ENCODE peak calls at places on chromosomes 1 and 21, in ten cellular contexts. O is body of pancreas, H is uterus, V is pancreas, R is brain microvascular endothelial cell, E is lung, W is heart right ventricle, I is tibial artery, Y is aorta, M is psoas muscle. K is an unnamed sample.

GRCh38 chr1:76595024-76595423 is 272.3 kb upstream of the ST6GALNAC5 start:
- DNase-seq in Y (no peak), W (no peak), R (no peak), V (no peak), H (no peak), O (no peak), I (no peak), M (no peak), E (no peak), K (no peak)

GRCh38 chr1:78441921-78442320 is 48.9 kb upstream of the PTGFR start:
- DNase-seq in Y (no peak), M (no peak), O (no peak), E (no peak), I (no peak), H (no peak), R (peak), W (no peak), V (no peak), K (no peak)

GRCh38 chr1:23403735-23404486 is 20.6 kb downstream of the TCEA3 start:
- DNase-seq in W (peak), E (peak), V (peak), H (peak), Y (peak), O (peak), R (peak), M (peak), I (peak), K (peak)

GRCh38 chr1:19646366-19646765 is 2.3 kb downstream of the NBL1 start:
- DNase-seq in E (no peak), Y (peak), I (no peak), R (no peak), O (no peak), M (no peak), W (no peak), V (no peak), H (no peak), K (no peak)

GRCh38 chr1:235423214-235423652 is 56.0 kb downstream of the TBCE start:
- DNase-seq in R (no peak), O (no peak), I (no peak), W (no peak), H (no peak), V (no peak), Y (no peak), M (no peak), E (no peak), K (no peak)

GRCh38 chr1:209569445-209570207 is 13.9 kb upstream of the CAMK1G start:
- DNase-seq in Y (peak), R (peak), E (peak), M (peak), H (peak), W (peak), I (peak), O (peak), V (peak), K (peak)

GRCh38 chr1:237012361-237012760 is 8.1 kb upstream of the MT1HL1 start:
- DNase-seq in I (no peak), Y (no peak), R (no peak), W (no peak), H (no peak), O (no peak), M (no peak), E (no peak), V (no peak), K (no peak)

GRCh38 chr1:165928075-165928731 is 100.8 kb downstream of the UCK2 start:
- DNase-seq in Y (no peak), W (peak), O (peak), R (peak), E (no peak), V (no peak), H (peak), M (no peak), I (no peak), K (no peak)

GRCh38 chr1:94993931-94994645 is 67.2 kb upstream of the CNN3 start:
- DNase-seq in R (no peak), I (no peak), O (no peak), V (no peak), E (no peak), Y (no peak), W (no peak), H (no peak), M (no peak), K (no peak)

DNA sequence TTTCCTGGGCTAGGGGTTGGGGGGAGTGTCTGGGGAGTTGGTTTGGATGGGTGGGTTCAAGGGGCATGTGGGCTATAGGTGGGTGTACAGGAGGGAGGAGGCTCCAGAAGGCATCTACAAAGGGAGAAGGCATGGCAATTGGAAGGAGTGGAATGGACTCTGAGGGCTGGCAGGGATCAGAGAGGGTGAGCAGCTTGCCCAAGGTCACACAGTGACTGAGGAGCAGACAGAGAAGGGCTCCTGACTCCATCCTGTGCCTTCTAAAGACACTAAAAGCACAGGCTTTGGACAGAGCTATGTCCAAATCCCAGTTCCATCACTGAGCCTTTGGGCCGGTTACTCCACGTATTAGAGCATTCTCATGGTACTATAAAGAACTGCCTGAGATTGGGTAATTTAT is 151.8 kb downstream of the PTPRU start:
- DNase-seq in W (no peak), H (no peak), O (no peak), Y (no peak), E (no peak), R (no peak), I (no peak), V (no peak), M (no peak), K (no peak)
- H3K27ac ChIP-seq in W (no peak), H (no peak), O (no peak), Y (no peak), E (no peak), R (no peak), I (no peak), V (no peak), M (no peak), K (no peak)

DNA sequence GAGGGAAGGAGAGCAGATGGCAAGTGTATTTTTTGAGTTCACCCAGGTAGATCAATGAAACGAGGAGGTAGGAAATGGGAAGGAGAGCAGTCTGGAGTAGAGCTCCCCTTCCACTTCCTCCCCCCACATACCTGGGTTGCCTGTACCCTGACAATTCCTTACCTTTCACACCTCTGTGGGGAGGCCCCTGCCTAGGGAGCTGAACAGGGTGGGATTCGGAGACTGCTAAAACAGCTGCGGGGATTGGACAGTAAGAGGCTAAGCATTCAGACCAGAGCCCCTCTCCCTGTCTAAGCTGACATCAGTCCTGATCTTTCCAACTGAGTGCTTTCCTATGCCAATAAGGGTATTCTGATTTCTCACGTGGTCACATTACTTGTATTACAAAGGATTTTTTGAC is 14.5 kb downstream of the RCSD1 start:
- DNase-seq in V (no peak), O (no peak), W (no peak), I (no peak), H (no peak), M (no peak), Y (no peak), E (no peak), R (no peak), K (no peak)
- H3K27ac ChIP-seq in V (no peak), O (no peak), W (no peak), I (no peak), H (no peak), M (no peak), Y (no peak), E (no peak), R (no peak), K (no peak)

GRCh38 chr21:44881586-44881939 is 8.1 kb upstream of the PTTG1IP start:
- DNase-seq in Y (no peak), O (no peak), W (no peak), E (no peak), M (no peak), I (no peak), R (no peak), V (no peak), H (no peak), K (no peak)

GRCh38 chr21:44880762-44881585 is 7.5 kb upstream of the PTTG1IP start:
- DNase-seq in W (no peak), H (no peak), R (peak), M (no peak), V (no peak), O (no peak), I (no peak), E (no peak), Y (peak), K (no peak)

GRCh38 chr21:44875341-44875740 is 1.9 kb upstream of the PTTG1IP start:
- DNase-seq in W (no peak), O (no peak), H (no peak), E (no peak), Y (peak), M (no peak), I (no peak), V (no peak), R (no peak), K (no peak)

GRCh38 chr21:44876849-44877575 is 3.5 kb upstream of the PTTG1IP start:
- DNase-seq in O (no peak), H (no peak), V (no peak), E (no peak), M (no peak), W (no peak), R (no peak), Y (no peak), I (no peak), K (no peak)

DNA sequence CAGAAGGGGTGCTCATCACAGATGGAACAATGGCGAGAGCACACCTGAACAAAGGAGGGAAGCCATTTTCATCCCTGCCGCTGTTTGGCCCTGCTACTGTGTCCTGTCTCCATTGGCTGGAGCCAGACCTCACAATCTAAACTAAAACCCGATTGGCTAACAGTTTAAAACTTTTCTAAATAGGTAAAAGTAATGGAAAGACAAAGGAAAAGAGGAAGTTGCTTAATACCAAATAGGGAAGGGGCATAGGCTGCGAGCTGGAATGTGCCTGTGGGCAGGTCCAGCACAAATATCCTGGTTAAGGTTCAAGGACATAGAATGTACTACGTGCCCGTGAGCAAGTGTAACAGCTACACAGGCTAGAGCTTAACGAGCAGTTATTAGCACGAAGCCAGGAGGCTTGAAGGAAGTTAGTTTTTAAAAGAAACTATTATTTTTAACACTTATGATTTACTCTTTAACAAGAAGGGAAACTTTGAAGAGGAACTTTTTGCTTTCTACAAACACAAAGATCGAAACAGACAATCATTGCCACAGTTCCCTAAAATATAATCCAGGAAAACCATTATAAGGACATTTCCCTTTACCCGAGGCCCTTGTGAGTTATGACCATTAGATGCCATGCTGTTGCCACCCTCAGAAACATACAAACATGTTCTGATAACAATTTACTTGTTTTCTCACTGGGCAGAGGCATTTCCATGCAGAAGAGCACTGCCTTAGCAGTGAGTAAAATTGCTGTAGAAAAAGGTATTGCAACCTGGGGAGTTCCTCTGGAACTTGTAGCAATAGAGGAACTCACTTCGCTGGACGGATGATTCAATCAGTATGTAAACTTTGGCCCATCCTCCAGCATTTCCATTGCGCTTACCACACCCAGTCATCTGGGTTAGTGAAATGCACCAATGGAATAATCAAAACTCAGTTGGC is 4.8 kb upstream of the PTTG1IP start:
- DNase-seq in O (no peak), Y (peak), R (no peak), H (no peak), V (no peak), I (no peak), W (no peak), M (no peak), E (no peak), K (no peak)
- H3K27ac ChIP-seq in O (no peak), Y (no peak), R (no peak), H (no peak), V (no peak), I (no peak), W (no peak), M (no peak), E (no peak), K (no peak)

GRCh38 chr21:16911166-16911607 is 601.7 kb upstream of the CXADR start:
- DNase-seq in Y (no peak), V (no peak), R (no peak), H (no peak), W (no peak), O (no peak), I (no peak), E (no peak), M (no peak), K (no peak)
- H3K27ac ChIP-seq in Y (no peak), V (no peak), R (no peak), H (peak), W (no peak), O (no peak), I (no peak), E (no peak), M (no peak), K (no peak)

DNA sequence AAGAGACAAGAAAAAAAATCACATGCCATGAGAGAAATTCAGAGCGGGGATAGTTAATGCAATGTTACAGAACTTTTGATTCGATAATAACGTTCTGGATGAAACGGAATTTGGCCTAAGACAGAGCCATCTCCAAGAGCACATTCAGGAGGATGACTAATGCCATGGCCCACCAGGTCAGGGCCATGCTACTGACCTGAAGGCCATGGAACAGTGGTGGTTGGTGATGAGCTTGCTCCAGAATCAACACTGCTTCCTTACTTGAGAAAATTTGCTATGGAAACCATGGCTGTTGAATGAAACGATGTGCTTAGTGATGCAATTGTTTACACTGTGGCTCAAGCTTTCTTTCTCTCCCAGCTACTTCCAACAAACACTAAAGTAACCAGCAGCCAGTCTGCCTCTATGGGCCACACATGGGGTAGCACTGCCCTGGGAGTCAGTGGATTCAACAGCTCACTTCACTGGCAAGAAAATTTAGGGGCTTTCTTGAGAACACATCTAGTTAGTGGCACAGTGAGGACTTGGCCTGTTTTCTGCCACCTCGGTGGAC is 299.1 kb downstream of the PCP4 start:
- DNase-seq in M (no peak), W (no peak), O (no peak), H (no peak), V (no peak), R (no peak), I (no peak), E (no peak), Y (no peak), K (no peak)
- H3K27ac ChIP-seq in M (no peak), W (no peak), O (no peak), H (no peak), V (no peak), R (no peak), I (no peak), E (no peak), Y (no peak), K (no peak)

GRCh38 chr1:160637821-160638539 is 8.9 kb downstream of the SLAMF1 start:
- DNase-seq in R (peak), H (no peak), E (no peak), V (no peak), O (no peak), W (no peak), Y (no peak), M (no peak), I (no peak), K (no peak)

GRCh38 chr1:160636076-160636475 is 10.8 kb downstream of the SLAMF1 start:
- DNase-seq in H (no peak), M (no peak), O (no peak), E (no peak), R (no peak), I (no peak), V (no peak), W (no peak), Y (no peak), K (no peak)

GRCh38 chr1:160637065-160637464 is 9.8 kb downstream of the SLAMF1 start:
- DNase-seq in W (no peak), V (no peak), O (no peak), R (no peak), I (no peak), M (no peak), Y (no peak), E (no peak), H (no peak), K (no peak)

GRCh38 chr1:160634543-160635491 is 12.0 kb downstream of the SLAMF1 start:
- DNase-seq in Y (no peak), W (no peak), E (no peak), H (no peak), O (no peak), V (no peak), R (no peak), I (no peak), M (no peak), K (no peak)

GRCh38 chr1:160636547-160636946 is 10.3 kb downstream of the SLAMF1 start:
- DNase-seq in H (no peak), W (no peak), I (no peak), O (no peak), Y (no peak), V (no peak), M (no peak), R (no peak), E (no peak), K (no peak)
- H3K27ac ChIP-seq in H (no peak), W (no peak), I (no peak), O (no peak), Y (no peak), V (no peak), M (no peak), R (no peak), E (no peak), K (no peak)

GRCh38 chr1:65418522-65419185 is 1.8 kb upstream of the LEPR start:
- DNase-seq in W (no peak), Y (no peak), M (no peak), V (no peak), E (no peak), I (no peak), R (no peak), O (no peak), H (no peak), K (no peak)

GRCh38 chr1:65416767-65417166 is 3.7 kb upstream of the LEPR start:
- DNase-seq in O (no peak), Y (no peak), H (no peak), E (no peak), V (no peak), R (no peak), I (no peak), M (no peak), W (no peak), K (no peak)

GRCh38 chr1:65419681-65420589 is 533 bp upstream of the LEPR start:
- DNase-seq in R (peak), V (peak), E (peak), M (peak), H (peak), I (peak), W (peak), Y (peak), O (peak), K (peak)

GRCh38 chr1:65420590-65421340 is at the start of the genes LEPR and LEPROT:
- DNase-seq in V (no peak), R (no peak), M (no peak), O (no peak), W (no peak), Y (no peak), E (no peak), H (no peak), I (no peak), K (peak)

DNA sequence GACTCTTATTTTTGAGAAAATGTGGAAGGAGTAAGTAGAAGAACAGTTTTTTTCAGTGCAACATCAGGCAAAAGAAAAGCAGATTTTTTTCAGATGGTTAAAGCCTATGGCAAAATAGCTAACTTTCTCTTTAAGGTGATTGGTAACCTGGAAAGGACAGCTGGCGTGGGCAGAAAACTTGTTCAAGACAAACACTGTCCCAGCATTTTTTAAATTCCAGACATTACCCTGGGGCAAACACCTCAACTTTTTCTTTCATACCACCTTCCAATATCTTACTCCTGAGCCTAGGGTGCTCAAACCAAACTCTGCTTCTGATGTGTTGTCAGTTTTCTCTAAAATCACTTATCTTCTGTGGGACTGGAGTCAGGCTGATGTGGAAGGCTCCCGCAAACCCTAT is 2.7 kb upstream of the LEPR start:
- DNase-seq in H (no peak), V (no peak), I (no peak), E (no peak), Y (no peak), O (no peak), R (no peak), M (no peak), W (no peak), K (no peak)
- H3K27ac ChIP-seq in H (no peak), V (no peak), I (no peak), E (no peak), Y (no peak), O (peak), R (no peak), M (no peak), W (no peak), K (no peak)

GRCh38 chr1:200862713-200863415 is 9.9 kb upstream of the GPR25 start:
- DNase-seq in E (no peak), W (no peak), R (no peak), H (no peak), V (no peak), I (no peak), M (no peak), O (no peak), Y (no peak), K (no peak)
- H3K27ac ChIP-seq in E (no peak), W (no peak), R (no peak), H (no peak), V (no peak), I (no peak), M (no peak), O (no peak), Y (no peak), K (no peak)

K was measured in heart left ventricle.